ENCODE peak calls at places on chromosomes 2 and 18, in five cellular contexts. P is HepG2, D is GM12878, L is K562, B is upper lobe of left lung. F is an unnamed sample.
A peak's percentile ranks its signal among the peaks of the same experiment; 100 is the strongest.

GRCh38 chr2:11559786-11560155 is 25.9 kb downstream of the GREB1 start:
- ATAC-seq in P (no peak), D (no peak), L (no peak), B (no peak), F (no peak)

GRCh38 chr2:126902152-126902835 is 3.6 kb downstream of the TEX51 start:
- ATAC-seq in P (no peak), D (no peak), L (no peak), B (no peak), F (no peak)

GRCh38 chr2:38290332-38290731 is 86.7 kb downstream of the ATL2 start:
- ATAC-seq in P (peak; percentile 30), D (no peak), L (no peak), B (no peak), F (no peak)

GRCh38 chr18:9841752-9842151 is 44.0 kb upstream of the TXNDC2 start:
- ATAC-seq in P (no peak), D (no peak), L (no peak), B (no peak), F (no peak)

GRCh38 chr18:46360102-46360699 is 256.0 kb downstream of the HAUS1 start:
- ATAC-seq in P (no peak), D (no peak), L (no peak), B (no peak), F (no peak)

GRCh38 chr2:96501471-96501874 is 3.7 kb downstream of the NEURL3 start:
- ATAC-seq in P (peak; percentile 1), D (peak; percentile 82), L (no peak), B (no peak), F (no peak)

GRCh38 chr2:27271631-27272340 is 3.4 kb upstream of the DNAJC5G start:
- ATAC-seq in P (peak; percentile 47), D (no peak), L (peak; percentile 94), B (no peak), F (no peak)

GRCh38 chr2:97673187-97673914 is 3.8 kb downstream of the C2orf92 start:
- ATAC-seq in P (peak; percentile 20), D (no peak), L (peak; percentile 91), B (no peak), F (no peak)

GRCh38 chr2:239289545-239289944 is 111.3 kb downstream of the HDAC4 start:
- ATAC-seq in P (no peak), D (peak; percentile 7), L (no peak), B (no peak), F (no peak)

GRCh38 chr18:49874238-49874637 is 60.9 kb upstream of the ACAA2 start:
- ATAC-seq in P (no peak), D (peak; percentile 81), L (no peak), B (no peak), F (no peak)

GRCh38 chr2:127486247-127486912 is 39.9 kb downstream of the IWS1 start:
- ATAC-seq in P (no peak), D (no peak), L (no peak), B (no peak), F (no peak)

GRCh38 chr2:113724010-113724409 is 32.4 kb downstream of the SLC35F5 start:
- ATAC-seq in P (no peak), D (no peak), L (no peak), B (no peak), F (no peak)
- H3K36me3 ChIP-seq in P (peaks cover 11% of the 10 kb centered on the region), D (peaks cover 6% of the 10 kb centered on the region), L (peaks cover 32% of the 10 kb centered on the region), B (no peaks in the 10 kb centered on the region), F (peaks cover 71% of the 10 kb centered on the region)

GRCh38 chr2:218291318-218291933 is 877 bp downstream of the TMBIM1 start:
- ATAC-seq in P (peak; percentile 0), D (peak; percentile 5), L (no peak), B (peak; percentile 0), F (no peak)

GRCh38 chr2:218291934-218292699 is at the start of gene TMBIM1:
- ATAC-seq in P (peak; percentile 84), D (peak; percentile 87), L (peak; percentile 79), B (peak; percentile 91), F (peak; percentile 91)

GRCh38 chr2:218292700-218293014 is 354 bp upstream of the TMBIM1 start:
- ATAC-seq in P (no peak), D (no peak), L (no peak), B (no peak), F (no peak)

GRCh38 chr2:218290316-218291261 is 1.7 kb downstream of the TMBIM1 start:
- ATAC-seq in P (no peak), D (peak; percentile 58), L (no peak), B (no peak), F (no peak)

GRCh38 chr2:218289639-218290315 is 2.5 kb downstream of the TMBIM1 start:
- ATAC-seq in P (peak; percentile 11), D (no peak), L (no peak), B (no peak), F (peak; percentile 10)
- TF ChIP-seq EP300 in P (no peak), D (no peak), L (no peak), B (no peak), F (no peak)

DNA sequence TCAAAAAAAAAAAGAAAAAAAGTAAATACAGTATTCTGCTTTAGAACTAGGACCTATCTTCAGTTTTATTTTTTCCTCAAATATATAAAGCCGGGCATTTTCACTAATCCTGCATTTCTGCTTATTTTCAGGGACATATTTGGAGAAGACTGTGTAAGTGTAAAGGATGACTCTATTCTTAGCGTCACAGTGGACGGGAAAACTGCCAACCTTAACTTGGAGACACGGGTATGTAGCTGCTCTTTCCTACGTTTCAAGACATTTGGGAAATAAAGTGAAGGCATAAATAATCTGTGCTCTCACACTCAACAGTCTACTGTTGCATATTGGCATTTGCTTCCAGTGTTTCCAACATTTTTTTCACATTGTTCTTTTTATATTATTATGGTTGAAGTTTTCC is 3.1 kb upstream of the IAH1 start:
- ATAC-seq in P (no peak), D (no peak), L (no peak), B (no peak), F (no peak)
- H3K36me3 ChIP-seq in P (peaks cover 12% of the 10 kb centered on the region), D (peaks cover 6% of the 10 kb centered on the region), L (peaks cover 55% of the 10 kb centered on the region), B (no peaks in the 10 kb centered on the region), F (no peaks in the 10 kb centered on the region)

GRCh38 chr2:212929116-212929515 is 222.3 kb downstream of the IKZF2 start:
- ATAC-seq in P (no peak), D (peak; percentile 45), L (no peak), B (no peak), F (no peak)

GRCh38 chr2:212926948-212927347 is 224.5 kb downstream of the IKZF2 start:
- ATAC-seq in P (no peak), D (no peak), L (no peak), B (no peak), F (no peak)

GRCh38 chr2:212929971-212930370 is 221.4 kb downstream of the IKZF2 start:
- ATAC-seq in P (no peak), D (no peak), L (no peak), B (no peak), F (no peak)

GRCh38 chr2:212930556-212930955 is 220.9 kb downstream of the IKZF2 start:
- ATAC-seq in P (no peak), D (no peak), L (no peak), B (no peak), F (no peak)

GRCh38 chr2:212928681-212929080 is 222.7 kb downstream of the IKZF2 start:
- ATAC-seq in P (no peak), D (no peak), L (no peak), B (no peak), F (peak; percentile 37)
- TF ChIP-seq EP300 in P (no peak), D (no peak), L (no peak), B (no peak), F (no peak)

DNA sequence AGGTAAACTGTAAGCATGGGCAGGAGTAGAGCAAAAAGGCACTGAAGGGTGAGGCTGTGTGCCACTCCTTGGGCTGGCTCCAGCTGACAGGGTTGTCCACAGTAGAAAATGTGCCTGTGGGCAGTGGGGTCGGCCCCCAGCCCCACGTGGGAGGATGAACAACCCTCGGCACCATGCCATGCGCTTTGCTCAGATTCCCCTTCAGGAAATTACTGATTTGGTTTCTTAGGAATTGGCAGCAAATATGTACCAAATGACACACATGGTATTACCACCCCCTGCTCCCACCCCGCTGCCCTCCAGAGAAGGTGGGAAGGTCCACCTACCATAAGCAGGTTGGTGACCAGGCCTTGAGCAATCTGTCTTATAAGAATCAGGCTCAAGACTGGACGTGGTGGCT is 13.6 kb downstream of the ADCY3 start:
- ATAC-seq in P (no peak), D (no peak), L (no peak), B (no peak), F (no peak)
- H3K36me3 ChIP-seq in P (no peaks in the 10 kb centered on the region), D (peaks cover 16% of the 10 kb centered on the region), L (peaks cover 27% of the 10 kb centered on the region), B (no peaks in the 10 kb centered on the region), F (peaks cover 19% of the 10 kb centered on the region)

DNA sequence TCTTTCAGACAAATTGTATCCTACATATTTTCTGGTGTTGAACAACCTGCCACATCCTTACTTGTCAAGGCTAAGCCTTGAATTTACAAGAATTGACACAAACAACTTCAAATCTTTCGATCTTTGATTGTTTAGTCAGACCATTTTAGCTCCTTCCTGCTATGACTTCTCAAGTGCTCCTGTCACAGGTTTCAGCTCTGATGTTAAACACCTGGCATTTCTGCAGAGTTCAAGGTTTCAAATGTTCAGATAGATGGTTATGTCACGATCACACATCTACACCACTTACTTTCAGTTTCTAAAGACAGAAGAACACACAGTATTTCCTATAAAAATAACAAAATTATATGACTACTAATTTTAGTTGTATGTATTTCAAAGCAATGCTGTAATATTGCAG is 84.0 kb downstream of the RND3 start:
- ATAC-seq in P (no peak), D (peak; percentile 97), L (no peak), B (no peak), F (no peak)
- TF ChIP-seq EP300 in P (no peak), D (no peak), L (no peak), B (no peak), F (no peak)

DNA sequence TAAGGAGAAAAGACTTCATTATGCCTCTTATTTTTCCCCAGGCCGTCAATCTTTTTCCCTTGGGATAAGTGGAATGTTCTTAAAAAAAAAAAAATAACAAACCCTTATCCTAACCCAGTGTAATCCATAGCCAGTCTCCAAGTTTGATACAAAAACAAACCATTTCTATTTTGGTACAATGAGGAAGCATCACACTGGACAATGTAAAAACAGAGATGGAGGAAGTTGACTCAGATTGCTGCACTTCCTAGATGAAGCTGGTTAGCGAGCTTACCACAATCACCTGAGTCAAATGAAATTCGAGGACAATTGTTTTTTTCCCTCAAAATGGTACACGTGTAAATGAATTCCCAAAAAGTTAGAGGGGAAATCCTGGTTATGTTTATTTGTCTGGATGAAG is 259.7 kb downstream of the TCF4 start:
- ATAC-seq in P (no peak), D (peak; percentile 32), L (no peak), B (no peak), F (peak; percentile 78)
- H3K36me3 ChIP-seq in P (no peaks in the 10 kb centered on the region), D (no peaks in the 10 kb centered on the region), L (no peaks in the 10 kb centered on the region), B (no peaks in the 10 kb centered on the region), F (no peaks in the 10 kb centered on the region)

GRCh38 chr2:80148906-80149305 is 155.6 kb downstream of the LRRTM1 start:
- ATAC-seq in P (no peak), D (no peak), L (no peak), B (no peak), F (no peak)

GRCh38 chr2:80151248-80151647 is 153.3 kb downstream of the LRRTM1 start:
- ATAC-seq in P (no peak), D (no peak), L (no peak), B (no peak), F (no peak)

GRCh38 chr2:80149991-80150390 is 154.6 kb downstream of the LRRTM1 start:
- ATAC-seq in P (no peak), D (no peak), L (no peak), B (no peak), F (no peak)

GRCh38 chr2:80145499-80145898 is 159.1 kb downstream of the LRRTM1 start:
- ATAC-seq in P (no peak), D (no peak), L (no peak), B (no peak), F (no peak)

GRCh38 chr2:80147690-80148089 is 156.9 kb downstream of the LRRTM1 start:
- ATAC-seq in P (no peak), D (no peak), L (no peak), B (no peak), F (no peak)
- TF ChIP-seq EP300 in P (no peak), D (no peak), L (no peak), B (no peak), F (no peak)